ENCODE peak calls at places on chromosomes 5 and 9, in four cellular contexts. One of them, this sample, is unnamed.

GRCh38 chr5:108382784-108383358 is 973 bp upstream of the FBXL17 start:
- DNase-seq in AG09319: no peak
- DNase-seq in omental fat pad: no peak
- DNase-seq in esophagus squamous epithelium: no peak
- DNase-seq in this sample: no peak

GRCh38 chr5:71596169-71596568 is 9.0 kb downstream of the MCCC2 start:
- DNase-seq in esophagus squamous epithelium: no peak
- DNase-seq in omental fat pad: no peak
- DNase-seq in AG09319: no peak
- DNase-seq in this sample: no peak

GRCh38 chr9:21996438-21996837 is 1.8 kb downstream of the CDKN2B-AS1 start:
- DNase-seq in esophagus squamous epithelium: no peak
- DNase-seq in AG09319: no peak
- DNase-seq in omental fat pad: no peak
- DNase-seq in this sample: no peak

GRCh38 chr9:18245911-18246310 is 228.0 kb upstream of the ADAMTSL1 start:
- DNase-seq in esophagus squamous epithelium: no peak
- DNase-seq in omental fat pad: no peak
- DNase-seq in AG09319: no peak
- DNase-seq in this sample: no peak

GRCh38 chr9:121269030-121269887 is 1.3 kb downstream of the GSN start:
- DNase-seq in esophagus squamous epithelium: no peak
- DNase-seq in AG09319: no peak
- DNase-seq in omental fat pad: no peak
- DNase-seq in this sample: no peak

GRCh38 chr9:127404631-127405030 is 7.7 kb downstream of the SLC2A8 start:
- DNase-seq in AG09319: no peak
- DNase-seq in omental fat pad: no peak
- DNase-seq in esophagus squamous epithelium: no peak
- DNase-seq in this sample: no peak

GRCh38 chr9:99057665-99058625 is 47.0 kb upstream of the TGFBR1 start:
- DNase-seq in AG09319: no peak
- DNase-seq in esophagus squamous epithelium: no peak
- DNase-seq in omental fat pad: no peak
- DNase-seq in this sample: no peak

GRCh38 chr9:121122450-121123032 is 47.8 kb downstream of the CNTRL start:
- DNase-seq in esophagus squamous epithelium: no peak
- DNase-seq in AG09319: no peak
- DNase-seq in omental fat pad: no peak
- DNase-seq in this sample: no peak

DNA sequence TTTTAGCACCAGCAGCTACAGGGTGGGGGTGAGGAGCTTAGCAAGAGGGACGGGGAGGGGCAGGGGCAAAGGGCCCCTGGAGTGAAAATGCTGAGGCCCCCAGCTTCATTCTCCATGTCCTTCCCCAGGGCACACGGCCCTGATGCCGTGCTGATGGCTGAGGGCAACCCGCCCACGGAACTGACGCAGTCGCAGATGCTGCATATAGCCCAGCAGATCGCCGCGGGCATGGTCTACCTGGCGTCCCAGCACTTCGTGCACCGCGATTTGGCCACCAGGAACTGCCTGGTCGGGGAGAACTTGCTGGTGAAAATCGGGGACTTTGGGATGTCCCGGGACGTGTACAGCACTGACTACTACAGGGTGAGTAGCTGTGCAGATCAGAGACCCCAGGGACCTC is 285.6 kb downstream of the NTRK2 start:
- DNase-seq in AG09319: no peak
- DNase-seq in esophagus squamous epithelium: no peak
- DNase-seq in omental fat pad: no peak
- DNase-seq in this sample: no peak
- TF ChIP-seq CTCF in AG09319: no peak
- TF ChIP-seq CTCF in esophagus squamous epithelium: no peak
- TF ChIP-seq CTCF in omental fat pad: no peak
- TF ChIP-seq CTCF in this sample: no peak

GRCh38 chr9:131276891-131277672 is 772 bp upstream of the FAM78A start:
- DNase-seq in esophagus squamous epithelium: no peak
- DNase-seq in omental fat pad: no peak
- DNase-seq in AG09319: no peak
- DNase-seq in this sample: no peak
- TF ChIP-seq CTCF in esophagus squamous epithelium: no peak
- TF ChIP-seq CTCF in omental fat pad: no peak
- TF ChIP-seq CTCF in AG09319: no peak
- TF ChIP-seq CTCF in this sample: no peak

GRCh38 chr5:67311208-67311607 is 114.6 kb upstream of the CD180 start:
- DNase-seq in esophagus squamous epithelium: no peak
- DNase-seq in omental fat pad: no peak
- DNase-seq in AG09319: no peak
- DNase-seq in this sample: no peak

GRCh38 chr5:67315802-67316103 is 119.2 kb upstream of the CD180 start:
- DNase-seq in AG09319: no peak
- DNase-seq in omental fat pad: no peak
- DNase-seq in esophagus squamous epithelium: no peak
- DNase-seq in this sample: no peak

GRCh38 chr5:67318746-67319145 is 122.1 kb upstream of the CD180 start:
- DNase-seq in esophagus squamous epithelium: no peak
- DNase-seq in omental fat pad: no peak
- DNase-seq in AG09319: no peak
- DNase-seq in this sample: no peak

GRCh38 chr5:67310740-67311139 is 114.1 kb upstream of the CD180 start:
- DNase-seq in AG09319: no peak
- DNase-seq in omental fat pad: no peak
- DNase-seq in esophagus squamous epithelium: no peak
- DNase-seq in this sample: no peak

GRCh38 chr5:67315082-67315801 is 118.6 kb upstream of the CD180 start:
- DNase-seq in AG09319: no peak
- DNase-seq in esophagus squamous epithelium: no peak
- DNase-seq in omental fat pad: no peak
- DNase-seq in this sample: no peak
- TF ChIP-seq CTCF in AG09319: no peak
- TF ChIP-seq CTCF in esophagus squamous epithelium: no peak
- TF ChIP-seq CTCF in omental fat pad: no peak
- TF ChIP-seq CTCF in this sample: no peak

GRCh38 chr5:132664696-132665209 is 6.8 kb downstream of the IL13 start:
- DNase-seq in omental fat pad: no peak
- DNase-seq in AG09319: no peak
- DNase-seq in esophagus squamous epithelium: no peak
- DNase-seq in this sample: no peak

GRCh38 chr5:132662004-132662401 is 4.0 kb downstream of the IL13 start:
- DNase-seq in AG09319: no peak
- DNase-seq in esophagus squamous epithelium: no peak
- DNase-seq in omental fat pad: no peak
- DNase-seq in this sample: no peak

GRCh38 chr5:132661231-132662003 is 3.4 kb downstream of the IL13 start:
- DNase-seq in esophagus squamous epithelium: no peak
- DNase-seq in AG09319: no peak
- DNase-seq in omental fat pad: no peak
- DNase-seq in this sample: no peak

GRCh38 chr5:132663771-132664695 is 6.1 kb downstream of the IL13 start:
- DNase-seq in omental fat pad: no peak
- DNase-seq in esophagus squamous epithelium: no peak
- DNase-seq in AG09319: no peak
- DNase-seq in this sample: no peak

DNA sequence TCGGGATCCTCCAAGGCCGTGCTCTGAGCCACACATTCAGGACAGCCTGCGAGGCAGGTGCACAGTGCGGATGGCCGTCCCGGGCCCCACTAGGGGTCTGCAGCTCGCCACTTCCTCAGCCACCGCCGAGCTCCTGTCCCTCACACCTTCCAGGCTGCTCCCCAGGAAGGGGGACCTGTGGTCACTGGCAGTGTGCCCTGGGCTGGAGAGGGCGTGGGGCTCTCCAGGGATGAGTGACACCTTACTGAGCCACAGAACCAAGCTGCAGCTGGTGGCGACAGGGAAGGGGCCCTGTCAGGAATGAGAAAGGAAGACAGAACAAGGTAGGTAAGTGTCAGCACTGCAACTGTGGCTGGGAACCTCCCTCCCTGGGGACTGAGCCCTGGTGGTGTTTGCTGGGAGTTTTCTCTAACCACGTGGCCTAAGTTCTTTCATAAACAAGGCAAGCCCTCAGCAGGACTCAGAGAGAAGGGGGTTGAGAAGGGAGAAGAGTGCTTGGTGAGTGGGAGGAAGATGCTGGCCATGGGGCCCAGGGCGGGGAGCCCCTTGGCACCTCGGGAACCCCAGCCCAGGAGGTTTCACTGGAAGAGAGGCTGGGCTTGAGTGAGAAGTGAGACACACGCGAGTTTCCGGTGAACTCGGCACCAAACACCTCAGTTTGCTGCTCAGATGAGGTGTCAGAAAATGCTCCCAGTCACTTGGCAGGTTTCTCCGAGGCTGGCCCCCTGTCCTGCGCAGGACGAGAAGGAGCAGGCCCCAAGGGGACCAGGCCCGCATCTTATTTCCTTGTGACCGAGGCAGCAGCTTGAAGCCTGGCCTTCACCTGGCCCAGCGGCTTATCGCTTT is 5.2 kb downstream of the IL13 start:
- DNase-seq in omental fat pad: no peak
- DNase-seq in AG09319: no peak
- DNase-seq in esophagus squamous epithelium: no peak
- DNase-seq in this sample: no peak
- TF ChIP-seq CTCF in omental fat pad: no peak
- TF ChIP-seq CTCF in AG09319: no peak
- TF ChIP-seq CTCF in esophagus squamous epithelium: no peak
- TF ChIP-seq CTCF in this sample: no peak